ENCODE peak calls at places on chromosome 2, in six cellular contexts. One of them, this sample, is unnamed.

GRCh38 chr2:100260712-100261620 is 61.3 kb downstream of the LONRF2 start:
- DNase-seq in SK-N-SH: peak
- DNase-seq in HepG2: peak
- DNase-seq in GM12878: no peak
- DNase-seq in K562: peak
- DNase-seq in H1: peak
- DNase-seq in this sample: peak

GRCh38 chr2:189613650-189614420 is 33.2 kb upstream of the SLC40A1 start:
- DNase-seq in H1: no peak
- DNase-seq in SK-N-SH: peak
- DNase-seq in GM12878: no peak
- DNase-seq in K562: no peak
- DNase-seq in HepG2: no peak
- DNase-seq in this sample: no peak

GRCh38 chr2:165202230-165202629 is 1.6 kb downstream of the SCN3A start:
- DNase-seq in K562: no peak
- DNase-seq in H1: no peak
- DNase-seq in HepG2: no peak
- DNase-seq in GM12878: no peak
- DNase-seq in SK-N-SH: no peak
- DNase-seq in this sample: no peak

GRCh38 chr2:203681978-203682377 is 24.5 kb upstream of the CD28 start:
- DNase-seq in HepG2: no peak
- DNase-seq in H1: no peak
- DNase-seq in K562: no peak
- DNase-seq in GM12878: no peak
- DNase-seq in SK-N-SH: no peak
- DNase-seq in this sample: no peak

GRCh38 chr2:85436836-85437487 is 18.4 kb downstream of the SH2D6 start:
- DNase-seq in K562: no peak
- DNase-seq in GM12878: no peak
- DNase-seq in HepG2: no peak
- DNase-seq in H1: no peak
- DNase-seq in SK-N-SH: no peak
- DNase-seq in this sample: no peak

GRCh38 chr2:152566728-152567069 is 150.6 kb downstream of the PRPF40A start:
- DNase-seq in SK-N-SH: no peak
- DNase-seq in H1: no peak
- DNase-seq in HepG2: no peak
- DNase-seq in GM12878: peak
- DNase-seq in K562: no peak
- DNase-seq in this sample: peak

GRCh38 chr2:13046557-13047165 is 329.9 kb downstream of the TRIB2 start:
- DNase-seq in H1: no peak
- DNase-seq in SK-N-SH: no peak
- DNase-seq in K562: no peak
- DNase-seq in HepG2: peak
- DNase-seq in GM12878: no peak
- DNase-seq in this sample: no peak

GRCh38 chr2:152336854-152337510 is 2.0 kb downstream of the FMNL2 start:
- DNase-seq in SK-N-SH: peak
- DNase-seq in H1: peak
- DNase-seq in HepG2: no peak
- DNase-seq in GM12878: no peak
- DNase-seq in K562: no peak
- DNase-seq in this sample: no peak

GRCh38 chr2:43898134-43898957 is 59.6 kb downstream of the ABCG8 start:
- DNase-seq in GM12878: no peak
- DNase-seq in H1: no peak
- DNase-seq in SK-N-SH: peak
- DNase-seq in HepG2: peak
- DNase-seq in K562: peak
- DNase-seq in this sample: no peak

GRCh38 chr2:105822186-105822585 is 77.5 kb downstream of the NCK2 start:
- DNase-seq in HepG2: peak
- DNase-seq in H1: no peak
- DNase-seq in K562: no peak
- DNase-seq in GM12878: no peak
- DNase-seq in SK-N-SH: no peak
- DNase-seq in this sample: no peak

GRCh38 chr2:164920430-164920829 is 34.9 kb downstream of the SLC38A11 start:
- DNase-seq in K562: no peak
- DNase-seq in H1: no peak
- DNase-seq in SK-N-SH: no peak
- DNase-seq in HepG2: peak
- DNase-seq in GM12878: no peak
- DNase-seq in this sample: no peak

GRCh38 chr2:79171348-79171958 is 11.9 kb upstream of the REG3A start:
- DNase-seq in GM12878: no peak
- DNase-seq in H1: no peak
- DNase-seq in HepG2: no peak
- DNase-seq in SK-N-SH: no peak
- DNase-seq in K562: no peak
- DNase-seq in this sample: no peak

GRCh38 chr2:173373286-173373685 is 18.6 kb downstream of the CDCA7 start:
- DNase-seq in K562: no peak
- DNase-seq in HepG2: no peak
- DNase-seq in GM12878: no peak
- DNase-seq in SK-N-SH: no peak
- DNase-seq in H1: no peak
- DNase-seq in this sample: no peak

GRCh38 chr2:143160732-143161707 is 31.8 kb downstream of the ARHGAP15 start:
- DNase-seq in SK-N-SH: no peak
- DNase-seq in GM12878: no peak
- DNase-seq in H1: no peak
- DNase-seq in HepG2: no peak
- DNase-seq in K562: no peak
- DNase-seq in this sample: no peak

DNA sequence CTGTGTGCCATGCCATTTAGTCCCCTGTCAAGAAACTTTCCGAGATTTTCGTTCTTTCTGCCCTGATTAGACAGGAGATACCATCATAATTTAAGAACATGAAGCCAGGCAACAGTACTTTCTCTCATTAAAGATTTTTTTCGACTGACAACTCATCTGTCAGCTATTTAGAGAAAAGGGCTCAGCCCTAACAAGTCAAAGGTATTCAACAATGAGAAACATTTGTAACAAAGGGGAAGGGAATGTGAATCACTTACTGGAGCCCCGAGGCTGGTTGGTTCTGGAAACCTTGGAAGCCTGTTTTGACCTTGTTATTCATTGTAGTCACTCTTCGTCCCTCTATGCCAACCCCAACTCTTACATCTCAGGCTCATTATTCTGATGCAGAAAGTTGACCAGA is 199.4 kb downstream of the SPP2 start:
- DNase-seq in GM12878: no peak
- DNase-seq in SK-N-SH: no peak
- DNase-seq in HepG2: no peak
- DNase-seq in K562: no peak
- DNase-seq in H1: no peak
- DNase-seq in this sample: no peak
- TF ChIP-seq GABPA in GM12878: no peak
- TF ChIP-seq GABPA in SK-N-SH: no peak
- TF ChIP-seq GABPA in HepG2: no peak
- TF ChIP-seq GABPA in K562: no peak
- TF ChIP-seq GABPA in H1: no peak
- TF ChIP-seq GABPA in this sample: no peak

GRCh38 chr2:25419678-25420242 is 78.0 kb upstream of the DNMT3A start:
- DNase-seq in H1: no peak
- DNase-seq in GM12878: peak
- DNase-seq in SK-N-SH: no peak
- DNase-seq in HepG2: no peak
- DNase-seq in K562: no peak
- DNase-seq in this sample: peak

GRCh38 chr2:25416674-25417073 is 74.9 kb upstream of the DNMT3A start:
- DNase-seq in SK-N-SH: no peak
- DNase-seq in HepG2: no peak
- DNase-seq in H1: no peak
- DNase-seq in GM12878: no peak
- DNase-seq in K562: no peak
- DNase-seq in this sample: no peak

GRCh38 chr2:25418944-25419677 is 77.4 kb upstream of the DNMT3A start:
- DNase-seq in SK-N-SH: peak
- DNase-seq in K562: no peak
- DNase-seq in H1: no peak
- DNase-seq in HepG2: no peak
- DNase-seq in GM12878: peak
- DNase-seq in this sample: no peak

GRCh38 chr2:25420820-25421237 is 79.1 kb upstream of the DNMT3A start:
- DNase-seq in K562: no peak
- DNase-seq in SK-N-SH: no peak
- DNase-seq in H1: no peak
- DNase-seq in GM12878: peak
- DNase-seq in HepG2: no peak
- DNase-seq in this sample: peak

GRCh38 chr2:25417715-25418369 is 76.1 kb upstream of the DNMT3A start:
- DNase-seq in H1: no peak
- DNase-seq in HepG2: no peak
- DNase-seq in GM12878: peak
- DNase-seq in SK-N-SH: no peak
- DNase-seq in K562: peak
- DNase-seq in this sample: no peak
- TF ChIP-seq POLR2AphosphoS5 in H1: no peak
- TF ChIP-seq POLR2AphosphoS5 in HepG2: no peak
- TF ChIP-seq POLR2AphosphoS5 in GM12878: peak
- TF ChIP-seq POLR2AphosphoS5 in SK-N-SH: no peak
- TF ChIP-seq POLR2AphosphoS5 in K562: no peak
- TF ChIP-seq POLR2AphosphoS5 in this sample: no peak

DNA sequence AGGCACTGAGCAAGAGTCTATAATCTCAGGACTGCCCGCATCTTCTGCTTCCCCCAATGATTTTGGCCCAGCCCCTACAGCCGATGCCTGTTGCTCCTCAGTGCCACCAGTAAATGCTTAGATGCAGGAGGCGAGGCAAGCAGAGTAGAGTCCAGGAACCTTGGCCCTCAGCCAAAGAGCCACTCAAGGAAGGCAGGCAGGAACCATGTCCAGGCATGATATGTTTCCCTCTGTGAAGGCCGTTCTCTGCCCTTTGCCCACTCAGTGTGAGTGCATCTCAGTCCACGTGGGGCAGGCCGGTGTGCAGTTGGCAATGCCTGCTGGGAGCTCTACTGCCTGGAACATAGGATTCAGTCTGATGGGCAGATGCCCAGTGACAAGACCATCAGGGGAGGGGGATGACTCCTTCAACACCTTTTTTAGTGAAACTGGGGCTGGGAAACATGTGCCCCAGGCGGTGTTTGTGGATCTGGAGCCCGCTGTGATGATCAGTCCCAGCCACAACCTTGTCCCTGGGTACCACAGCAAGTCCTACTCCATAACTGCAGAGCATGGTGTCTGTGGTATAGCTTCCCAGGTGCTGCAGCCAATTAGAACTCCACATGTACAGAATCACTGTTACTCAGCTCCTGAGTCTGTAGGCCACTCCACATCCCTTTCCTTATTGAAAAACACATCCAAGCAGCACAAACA is 9.7 kb upstream of the DNAJB2 start:
- DNase-seq in GM12878: no peak
- DNase-seq in K562: no peak
- DNase-seq in SK-N-SH: peak
- DNase-seq in H1: no peak
- DNase-seq in HepG2: peak
- DNase-seq in this sample: no peak
- TF ChIP-seq GABPA in GM12878: no peak
- TF ChIP-seq GABPA in K562: no peak
- TF ChIP-seq GABPA in SK-N-SH: no peak
- TF ChIP-seq GABPA in H1: no peak
- TF ChIP-seq GABPA in HepG2: peak
- TF ChIP-seq GABPA in this sample: no peak

GRCh38 chr2:30147715-30148611 is 1.2 kb downstream of the YPEL5 start:
- DNase-seq in SK-N-SH: peak
- DNase-seq in HepG2: peak
- DNase-seq in K562: peak
- DNase-seq in GM12878: no peak
- DNase-seq in H1: peak
- DNase-seq in this sample: peak
- TF ChIP-seq POLR2AphosphoS5 in SK-N-SH: no peak
- TF ChIP-seq POLR2AphosphoS5 in HepG2: no peak
- TF ChIP-seq POLR2AphosphoS5 in K562: no peak
- TF ChIP-seq POLR2AphosphoS5 in GM12878: no peak
- TF ChIP-seq POLR2AphosphoS5 in H1: no peak
- TF ChIP-seq POLR2AphosphoS5 in this sample: peak